ENCODE peak calls at places on chromosome 21, in five cellular contexts. One of them, this sample, is unnamed.
A peak's percentile ranks its signal among the peaks of the same experiment; 100 is the strongest.

GRCh38 chr21:37675202-37675801 is 241.0 kb downstream of the KCNJ6 start:
- DNase-seq in neural progenitor cell: peak; percentile 84
- DNase-seq in dorsolateral prefrontal cortex: peak; percentile 70
- DNase-seq in GM04503: no peak
- DNase-seq in Panc1: no peak
- DNase-seq in this sample: peak; percentile 37

GRCh38 chr21:29217818-29218252 is 80.9 kb upstream of the BACH1 start:
- DNase-seq in neural progenitor cell: no peak
- DNase-seq in GM04503: peak; percentile 97
- DNase-seq in dorsolateral prefrontal cortex: no peak
- DNase-seq in Panc1: peak; percentile 90
- DNase-seq in this sample: no peak

GRCh38 chr21:14901482-14901958 is 163.3 kb downstream of the NRIP1 start:
- DNase-seq in Panc1: no peak
- DNase-seq in neural progenitor cell: no peak
- DNase-seq in dorsolateral prefrontal cortex: no peak
- DNase-seq in GM04503: no peak
- DNase-seq in this sample: no peak

GRCh38 chr21:38993561-38993960 is 187.8 kb downstream of the ETS2 start:
- DNase-seq in dorsolateral prefrontal cortex: no peak
- DNase-seq in Panc1: no peak
- DNase-seq in neural progenitor cell: no peak
- DNase-seq in GM04503: peak; percentile 65
- DNase-seq in this sample: no peak

GRCh38 chr21:17900281-17900989 is 81.3 kb upstream of the C21orf91 start:
- DNase-seq in Panc1: no peak
- DNase-seq in GM04503: no peak
- DNase-seq in dorsolateral prefrontal cortex: no peak
- DNase-seq in neural progenitor cell: peak; percentile 26
- DNase-seq in this sample: no peak

GRCh38 chr21:35924714-35925301 is 135.5 kb downstream of the SETD4 start:
- DNase-seq in dorsolateral prefrontal cortex: no peak
- DNase-seq in GM04503: no peak
- DNase-seq in Panc1: no peak
- DNase-seq in neural progenitor cell: no peak
- DNase-seq in this sample: no peak

GRCh38 chr21:44530903-44531605 is 8.9 kb downstream of the KRTAP10-1 start:
- DNase-seq in Panc1: no peak
- DNase-seq in GM04503: no peak
- DNase-seq in dorsolateral prefrontal cortex: peak; percentile 21
- DNase-seq in neural progenitor cell: no peak
- DNase-seq in this sample: no peak

GRCh38 chr21:42061866-42062542 is 9.1 kb upstream of the UMODL1 start:
- DNase-seq in dorsolateral prefrontal cortex: no peak
- DNase-seq in neural progenitor cell: peak; percentile 27
- DNase-seq in Panc1: no peak
- DNase-seq in GM04503: no peak
- DNase-seq in this sample: no peak

GRCh38 chr21:42003051-42003461 is 7.1 kb downstream of the ZBTB21 start:
- DNase-seq in Panc1: no peak
- DNase-seq in dorsolateral prefrontal cortex: no peak
- DNase-seq in GM04503: no peak
- DNase-seq in neural progenitor cell: no peak
- DNase-seq in this sample: no peak

GRCh38 chr21:46243325-46243724 is 14.8 kb upstream of the LSS start:
- DNase-seq in Panc1: no peak
- DNase-seq in GM04503: no peak
- DNase-seq in dorsolateral prefrontal cortex: no peak
- DNase-seq in neural progenitor cell: no peak
- DNase-seq in this sample: no peak

GRCh38 chr21:43866233-43866632 is 1.2 kb downstream of the AGPAT3 start:
- DNase-seq in dorsolateral prefrontal cortex: peak; percentile 41
- DNase-seq in Panc1: no peak
- DNase-seq in neural progenitor cell: peak; percentile 19
- DNase-seq in GM04503: peak; percentile 10
- DNase-seq in this sample: no peak

GRCh38 chr21:35401476-35401875 is 352.4 kb upstream of the RUNX1 start:
- DNase-seq in neural progenitor cell: no peak
- DNase-seq in GM04503: no peak
- DNase-seq in dorsolateral prefrontal cortex: no peak
- DNase-seq in Panc1: no peak
- DNase-seq in this sample: no peak

GRCh38 chr21:41425954-41426655 is at the start of gene MX1:
- DNase-seq in dorsolateral prefrontal cortex: no peak
- DNase-seq in neural progenitor cell: peak; percentile 52
- DNase-seq in Panc1: no peak
- DNase-seq in GM04503: no peak
- DNase-seq in this sample: peak; percentile 23

GRCh38 chr21:44758781-44759627 is 42.6 kb downstream of the UBE2G2 start:
- DNase-seq in Panc1: no peak
- DNase-seq in dorsolateral prefrontal cortex: no peak
- DNase-seq in neural progenitor cell: no peak
- DNase-seq in GM04503: no peak
- DNase-seq in this sample: no peak

GRCh38 chr21:35037384-35038105 is 11.6 kb downstream of the RUNX1 start:
- DNase-seq in Panc1: no peak
- DNase-seq in GM04503: no peak
- DNase-seq in dorsolateral prefrontal cortex: no peak
- DNase-seq in neural progenitor cell: no peak
- DNase-seq in this sample: no peak

GRCh38 chr21:45539046-45539795 is 3.0 kb downstream of the SLC19A1 start:
- DNase-seq in GM04503: no peak
- DNase-seq in neural progenitor cell: no peak
- DNase-seq in dorsolateral prefrontal cortex: no peak
- DNase-seq in Panc1: no peak
- DNase-seq in this sample: no peak

GRCh38 chr21:44038063-44038462 is 26.0 kb downstream of the TRAPPC10 start:
- DNase-seq in dorsolateral prefrontal cortex: no peak
- DNase-seq in neural progenitor cell: no peak
- DNase-seq in GM04503: no peak
- DNase-seq in Panc1: no peak
- DNase-seq in this sample: no peak

GRCh38 chr21:34017127-34017961 is 56.0 kb upstream of the MRPS6 start:
- DNase-seq in GM04503: no peak
- DNase-seq in dorsolateral prefrontal cortex: no peak
- DNase-seq in neural progenitor cell: no peak
- DNase-seq in Panc1: no peak
- DNase-seq in this sample: no peak

GRCh38 chr21:36966846-36967657 is 583 bp upstream of the HLCS start:
- DNase-seq in neural progenitor cell: no peak
- DNase-seq in Panc1: no peak
- DNase-seq in GM04503: no peak
- DNase-seq in dorsolateral prefrontal cortex: no peak
- DNase-seq in this sample: no peak

GRCh38 chr21:45562965-45563364 is 20.7 kb upstream of the SLC19A1 start:
- DNase-seq in neural progenitor cell: no peak
- DNase-seq in dorsolateral prefrontal cortex: no peak
- DNase-seq in Panc1: no peak
- DNase-seq in GM04503: peak; percentile 25
- DNase-seq in this sample: no peak

GRCh38 chr21:41207401-41208388 is 39.7 kb downstream of the BACE2 start:
- DNase-seq in dorsolateral prefrontal cortex: peak; percentile 42
- DNase-seq in GM04503: peak; percentile 19
- DNase-seq in Panc1: no peak
- DNase-seq in neural progenitor cell: no peak
- DNase-seq in this sample: peak; percentile 14

This sample was measured in NCI-H1092.